ENCODE peak calls at places on chromosomes 16 and 17, in nine cellular contexts. One of them, this sample, is unnamed. For H3K4me1, the result is how much of the 10 kb centered on the place peaks cover.

GRCh38 chr16:65909310-65910050 is 457.0 kb upstream of the CDH5 start:
- DNase-seq in A549: no peak
- DNase-seq in fibroblast of lung: no peak
- DNase-seq in SK-N-SH: no peak
- DNase-seq in endothelial cell of umbilical vein: no peak
- DNase-seq in HCT116: no peak
- DNase-seq in K562: no peak
- DNase-seq in OCI-LY7: peak
- DNase-seq in GM23248: peak
- DNase-seq in this sample: no peak

GRCh38 chr16:13997933-13998332 is 73.2 kb upstream of the MRTFB start:
- DNase-seq in A549: no peak
- DNase-seq in fibroblast of lung: no peak
- DNase-seq in SK-N-SH: no peak
- DNase-seq in endothelial cell of umbilical vein: peak
- DNase-seq in HCT116: no peak
- DNase-seq in K562: no peak
- DNase-seq in OCI-LY7: peak
- DNase-seq in GM23248: no peak
- DNase-seq in this sample: no peak

GRCh38 chr16:68236804-68237242 is 896 bp upstream of the ESRP2 start:
- DNase-seq in A549: no peak
- DNase-seq in fibroblast of lung: no peak
- DNase-seq in SK-N-SH: no peak
- DNase-seq in endothelial cell of umbilical vein: peak
- DNase-seq in HCT116: no peak
- DNase-seq in K562: no peak
- DNase-seq in OCI-LY7: no peak
- DNase-seq in GM23248: no peak
- DNase-seq in this sample: no peak

GRCh38 chr17:28426081-28426519 is 20.1 kb upstream of the SLC46A1 start:
- DNase-seq in A549: peak
- DNase-seq in fibroblast of lung: no peak
- DNase-seq in SK-N-SH: peak
- DNase-seq in endothelial cell of umbilical vein: no peak
- DNase-seq in HCT116: no peak
- DNase-seq in K562: peak
- DNase-seq in OCI-LY7: no peak
- DNase-seq in GM23248: peak
- DNase-seq in this sample: no peak

GRCh38 chr16:63230383-63230782 is 1194.1 kb upstream of the CDH8 start:
- DNase-seq in A549: no peak
- DNase-seq in fibroblast of lung: no peak
- DNase-seq in SK-N-SH: no peak
- DNase-seq in endothelial cell of umbilical vein: no peak
- DNase-seq in HCT116: no peak
- DNase-seq in K562: no peak
- DNase-seq in OCI-LY7: no peak
- DNase-seq in GM23248: no peak
- DNase-seq in this sample: no peak

GRCh38 chr16:70736454-70737376 is 50.9 kb upstream of the MTSS2 start:
- DNase-seq in A549: no peak
- DNase-seq in fibroblast of lung: peak
- DNase-seq in SK-N-SH: no peak
- DNase-seq in endothelial cell of umbilical vein: no peak
- DNase-seq in HCT116: no peak
- DNase-seq in K562: no peak
- DNase-seq in OCI-LY7: peak
- DNase-seq in GM23248: peak
- DNase-seq in this sample: no peak

GRCh38 chr16:81443688-81444447 is 740 bp upstream of the CMIP start:
- DNase-seq in A549: no peak
- DNase-seq in fibroblast of lung: no peak
- DNase-seq in SK-N-SH: no peak
- DNase-seq in endothelial cell of umbilical vein: no peak
- DNase-seq in HCT116: no peak
- DNase-seq in K562: peak
- DNase-seq in OCI-LY7: no peak
- DNase-seq in GM23248: no peak
- DNase-seq in this sample: no peak

GRCh38 chr17:82065193-82065637 is 389 bp downstream of the DUS1L start:
- DNase-seq in A549: peak
- DNase-seq in fibroblast of lung: no peak
- DNase-seq in SK-N-SH: no peak
- DNase-seq in endothelial cell of umbilical vein: peak
- DNase-seq in HCT116: no peak
- DNase-seq in K562: no peak
- DNase-seq in OCI-LY7: no peak
- DNase-seq in GM23248: peak
- DNase-seq in this sample: no peak

GRCh38 chr16:57579361-57579665 is 36.9 kb downstream of the ADGRG5 start:
- DNase-seq in A549: no peak
- DNase-seq in fibroblast of lung: no peak
- DNase-seq in SK-N-SH: no peak
- DNase-seq in endothelial cell of umbilical vein: no peak
- DNase-seq in HCT116: no peak
- DNase-seq in K562: no peak
- DNase-seq in OCI-LY7: no peak
- DNase-seq in GM23248: no peak
- DNase-seq in this sample: no peak

GRCh38 chr17:9346296-9346926 is 229.2 kb downstream of the STX8 start:
- DNase-seq in A549: no peak
- DNase-seq in fibroblast of lung: peak
- DNase-seq in SK-N-SH: no peak
- DNase-seq in endothelial cell of umbilical vein: no peak
- DNase-seq in HCT116: no peak
- DNase-seq in K562: no peak
- DNase-seq in OCI-LY7: no peak
- DNase-seq in GM23248: peak
- DNase-seq in this sample: no peak

GRCh38 chr17:30336369-30337171 is 2.7 kb upstream of the TMIGD1 start:
- DNase-seq in A549: peak
- DNase-seq in fibroblast of lung: peak
- DNase-seq in SK-N-SH: peak
- DNase-seq in endothelial cell of umbilical vein: peak
- DNase-seq in HCT116: peak
- DNase-seq in K562: peak
- DNase-seq in OCI-LY7: peak
- DNase-seq in GM23248: peak
- DNase-seq in this sample: peak

GRCh38 chr16:20938426-20938825 is 37.9 kb downstream of the LYRM1 start:
- DNase-seq in A549: no peak
- DNase-seq in fibroblast of lung: peak
- DNase-seq in SK-N-SH: no peak
- DNase-seq in endothelial cell of umbilical vein: peak
- DNase-seq in HCT116: no peak
- DNase-seq in K562: no peak
- DNase-seq in OCI-LY7: no peak
- DNase-seq in GM23248: peak
- DNase-seq in this sample: no peak

GRCh38 chr17:28959471-28959871 is 8.2 kb upstream of the PHF12 start:
- DNase-seq in A549: no peak
- DNase-seq in fibroblast of lung: no peak
- DNase-seq in SK-N-SH: no peak
- DNase-seq in endothelial cell of umbilical vein: no peak
- DNase-seq in HCT116: no peak
- DNase-seq in K562: no peak
- DNase-seq in OCI-LY7: no peak
- DNase-seq in GM23248: no peak
- DNase-seq in this sample: no peak

GRCh38 chr16:19137201-19137601 is 23.4 kb downstream of the ITPRIPL2 start:
- DNase-seq in A549: no peak
- DNase-seq in fibroblast of lung: peak
- DNase-seq in SK-N-SH: no peak
- DNase-seq in endothelial cell of umbilical vein: no peak
- DNase-seq in HCT116: no peak
- DNase-seq in K562: no peak
- DNase-seq in OCI-LY7: no peak
- DNase-seq in GM23248: peak
- DNase-seq in this sample: no peak

GRCh38 chr16:75074920-75075687 is 41.5 kb downstream of the LDHD start:
- DNase-seq in A549: no peak
- DNase-seq in fibroblast of lung: no peak
- DNase-seq in SK-N-SH: no peak
- DNase-seq in endothelial cell of umbilical vein: peak
- DNase-seq in HCT116: no peak
- DNase-seq in K562: peak
- DNase-seq in OCI-LY7: peak
- DNase-seq in GM23248: no peak
- DNase-seq in this sample: no peak

GRCh38 chr16:14181371-14182050 is 110.4 kb downstream of the MRTFB start:
- DNase-seq in A549: peak
- DNase-seq in fibroblast of lung: peak
- DNase-seq in SK-N-SH: no peak
- DNase-seq in endothelial cell of umbilical vein: peak
- DNase-seq in HCT116: no peak
- DNase-seq in K562: no peak
- DNase-seq in OCI-LY7: no peak
- DNase-seq in GM23248: peak
- DNase-seq in this sample: no peak

GRCh38 chr17:15957608-15958307 is 12.8 kb downstream of the ADORA2B start:
- DNase-seq in A549: no peak
- DNase-seq in fibroblast of lung: no peak
- DNase-seq in SK-N-SH: no peak
- DNase-seq in endothelial cell of umbilical vein: no peak
- DNase-seq in HCT116: no peak
- DNase-seq in K562: no peak
- DNase-seq in OCI-LY7: no peak
- DNase-seq in GM23248: no peak
- DNase-seq in this sample: no peak

GRCh38 chr17:15954222-15954621 is 9.3 kb downstream of the ADORA2B start:
- DNase-seq in A549: peak
- DNase-seq in fibroblast of lung: peak
- DNase-seq in SK-N-SH: no peak
- DNase-seq in endothelial cell of umbilical vein: peak
- DNase-seq in HCT116: peak
- DNase-seq in K562: no peak
- DNase-seq in OCI-LY7: no peak
- DNase-seq in GM23248: peak
- DNase-seq in this sample: no peak

GRCh38 chr17:15955793-15956541 is 11.0 kb downstream of the ADORA2B start:
- DNase-seq in A549: no peak
- DNase-seq in fibroblast of lung: no peak
- DNase-seq in SK-N-SH: no peak
- DNase-seq in endothelial cell of umbilical vein: no peak
- DNase-seq in HCT116: no peak
- DNase-seq in K562: peak
- DNase-seq in OCI-LY7: no peak
- DNase-seq in GM23248: no peak
- DNase-seq in this sample: no peak

GRCh38 chr17:15957206-15957605 is 12.3 kb downstream of the ADORA2B start:
- DNase-seq in A549: no peak
- DNase-seq in fibroblast of lung: no peak
- DNase-seq in SK-N-SH: no peak
- DNase-seq in endothelial cell of umbilical vein: no peak
- DNase-seq in HCT116: peak
- DNase-seq in K562: no peak
- DNase-seq in OCI-LY7: no peak
- DNase-seq in GM23248: no peak
- DNase-seq in this sample: no peak

GRCh38 chr17:15958484-15958854 is 13.5 kb downstream of the ADORA2B start:
- DNase-seq in A549: no peak
- DNase-seq in fibroblast of lung: no peak
- DNase-seq in SK-N-SH: no peak
- DNase-seq in endothelial cell of umbilical vein: no peak
- DNase-seq in HCT116: no peak
- DNase-seq in K562: no peak
- DNase-seq in OCI-LY7: no peak
- DNase-seq in GM23248: no peak
- DNase-seq in this sample: no peak
- H3K4me2 ChIP-seq in A549: peak
- H3K4me2 ChIP-seq in fibroblast of lung: peak
- H3K4me2 ChIP-seq in SK-N-SH: peak
- H3K4me2 ChIP-seq in endothelial cell of umbilical vein: peak
- H3K4me2 ChIP-seq in HCT116: peak
- H3K4me2 ChIP-seq in K562: peak
- H3K4me2 ChIP-seq in OCI-LY7: no peak
- H3K4me2 ChIP-seq in GM23248: peak
- H3K4me2 ChIP-seq in this sample: no peak

GRCh38 chr16:85365120-85365519 is 248.0 kb upstream of the GSE1 start:
- DNase-seq in A549: no peak
- DNase-seq in fibroblast of lung: no peak
- DNase-seq in SK-N-SH: no peak
- DNase-seq in endothelial cell of umbilical vein: no peak
- DNase-seq in HCT116: no peak
- DNase-seq in K562: no peak
- DNase-seq in OCI-LY7: no peak
- DNase-seq in GM23248: no peak
- DNase-seq in this sample: no peak
- H3K4me1 ChIP-seq in A549: under half
- H3K4me1 ChIP-seq in fibroblast of lung: under half
- H3K4me1 ChIP-seq in SK-N-SH: half or more
- H3K4me1 ChIP-seq in endothelial cell of umbilical vein: under half
- H3K4me1 ChIP-seq in HCT116: under half
- H3K4me1 ChIP-seq in K562: half or more
- H3K4me1 ChIP-seq in OCI-LY7: under half
- H3K4me1 ChIP-seq in GM23248: under half
- H3K4me1 ChIP-seq in this sample: under half

DNA sequence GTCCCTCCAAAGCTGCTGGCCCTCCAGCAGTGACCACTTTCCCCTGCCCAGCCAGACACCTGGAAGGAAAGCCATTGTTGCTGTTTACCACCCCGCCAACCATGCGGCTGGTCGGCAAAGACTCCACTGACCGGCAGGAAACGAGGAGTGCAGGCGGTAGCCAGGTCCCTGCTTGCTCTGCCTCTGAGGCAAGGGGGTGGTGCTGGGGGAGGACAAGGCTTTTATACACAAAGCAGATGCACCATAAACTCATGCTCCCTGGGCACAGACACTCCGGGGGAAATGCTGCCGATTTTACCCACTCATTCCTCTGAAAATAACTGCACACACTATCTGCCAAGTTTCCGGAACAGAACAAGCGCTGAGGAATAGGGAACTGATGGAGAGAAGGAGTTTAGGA is 62.8 kb upstream of the GRIN2A start:
- DNase-seq in A549: no peak
- DNase-seq in fibroblast of lung: no peak
- DNase-seq in SK-N-SH: peak
- DNase-seq in endothelial cell of umbilical vein: no peak
- DNase-seq in HCT116: no peak
- DNase-seq in K562: no peak
- DNase-seq in OCI-LY7: no peak
- DNase-seq in GM23248: no peak
- DNase-seq in this sample: no peak
- H3K4me2 ChIP-seq in A549: no peak
- H3K4me2 ChIP-seq in fibroblast of lung: no peak
- H3K4me2 ChIP-seq in SK-N-SH: no peak
- H3K4me2 ChIP-seq in endothelial cell of umbilical vein: no peak
- H3K4me2 ChIP-seq in HCT116: no peak
- H3K4me2 ChIP-seq in K562: no peak
- H3K4me2 ChIP-seq in OCI-LY7: no peak
- H3K4me2 ChIP-seq in GM23248: no peak
- H3K4me2 ChIP-seq in this sample: no peak

DNA sequence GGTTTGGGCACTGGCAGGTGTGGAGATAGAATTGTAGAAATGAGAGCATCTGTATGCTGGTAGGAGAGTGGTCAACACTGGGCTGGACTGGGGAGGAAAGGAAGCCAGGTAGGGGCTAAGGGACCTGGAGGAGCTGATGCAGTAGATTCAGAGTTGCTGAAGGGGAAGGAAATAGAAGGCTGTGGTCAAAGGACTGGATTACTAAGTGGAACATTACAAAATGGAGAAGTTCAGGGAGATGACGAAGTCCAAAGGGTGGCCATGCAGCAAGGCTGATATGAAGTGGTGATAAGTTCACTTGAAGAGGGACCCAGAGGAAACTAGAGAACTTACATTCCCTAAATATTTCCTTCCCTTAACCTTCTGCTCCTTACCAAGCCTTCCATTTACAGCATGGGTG is 8.6 kb upstream of the CCL2 start:
- DNase-seq in A549: no peak
- DNase-seq in fibroblast of lung: no peak
- DNase-seq in SK-N-SH: no peak
- DNase-seq in endothelial cell of umbilical vein: no peak
- DNase-seq in HCT116: no peak
- DNase-seq in K562: no peak
- DNase-seq in OCI-LY7: no peak
- DNase-seq in GM23248: no peak
- DNase-seq in this sample: no peak
- H3K4me1 ChIP-seq in A549: under half
- H3K4me1 ChIP-seq in fibroblast of lung: under half
- H3K4me1 ChIP-seq in SK-N-SH: under half
- H3K4me1 ChIP-seq in endothelial cell of umbilical vein: half or more
- H3K4me1 ChIP-seq in HCT116: under half
- H3K4me1 ChIP-seq in K562: under half
- H3K4me1 ChIP-seq in OCI-LY7: under half
- H3K4me1 ChIP-seq in GM23248: under half
- H3K4me1 ChIP-seq in this sample: under half

This sample was measured in neuronal stem cell.